ENCODE peak calls at places on chromosome 15, in eight cellular contexts. P is upper lobe of right lung, G is bronchial epithelial cell, E is HFFc6, A is stomach, L is NCI-H2081, R is IMR-90, C is T47D. B is an unnamed sample.

GRCh38 chr15:57422113-57422754 is 45.9 kb downstream of the CGNL1 start:
- DNase-seq in P (no peak), G (no peak), E (no peak), A (no peak), L (no peak), R (no peak), C (no peak), B (no peak)

GRCh38 chr15:83698294-83698693 is 44.4 kb downstream of the ADAMTSL3 start:
- DNase-seq in P (no peak), G (peak), E (no peak), A (peak), L (no peak), R (peak), C (peak), B (no peak)

GRCh38 chr15:27989428-27989827 is 109.7 kb downstream of the OCA2 start:
- DNase-seq in P (no peak), G (no peak), E (no peak), A (no peak), L (no peak), R (no peak), C (no peak), B (no peak)

GRCh38 chr15:70775160-70775559 is 11.8 kb upstream of the UACA start:
- DNase-seq in P (no peak), G (peak), E (peak), A (no peak), L (no peak), R (peak), C (no peak), B (no peak)

GRCh38 chr15:82936966-82937647 is 15.4 kb downstream of the HOMER2 start:
- DNase-seq in P (no peak), G (peak), E (no peak), A (no peak), L (no peak), R (peak), C (peak), B (no peak)

GRCh38 chr15:73225358-73226015 is 143.3 kb downstream of the HCN4 start:
- DNase-seq in P (no peak), G (peak), E (no peak), A (no peak), L (no peak), R (no peak), C (no peak), B (no peak)

GRCh38 chr15:43514241-43515057 is 3.0 kb upstream of the MAP1A start:
- DNase-seq in P (peak), G (no peak), E (no peak), A (no peak), L (no peak), R (peak), C (peak), B (no peak)

GRCh38 chr15:39171944-39172368 is 408.9 kb upstream of the THBS1 start:
- DNase-seq in P (peak), G (peak), E (peak), A (peak), L (peak), R (peak), C (peak), B (peak)

GRCh38 chr15:62417444-62417843 is 252.4 kb upstream of the C2CD4B start:
- DNase-seq in P (no peak), G (no peak), E (peak), A (no peak), L (no peak), R (peak), C (no peak), B (no peak)

GRCh38 chr15:38671003-38671382 is 106.4 kb upstream of the RASGRP1 start:
- DNase-seq in P (no peak), G (no peak), E (no peak), A (no peak), L (no peak), R (no peak), C (no peak), B (no peak)

GRCh38 chr15:74242296-74242929 is 6.3 kb downstream of the CCDC33 start:
- DNase-seq in P (no peak), G (no peak), E (peak), A (no peak), L (no peak), R (peak), C (no peak), B (no peak)

GRCh38 chr15:67024322-67024997 is 40.9 kb upstream of the SMAD3 start:
- DNase-seq in P (peak), G (peak), E (peak), A (peak), L (no peak), R (peak), C (peak), B (peak)

GRCh38 chr15:93866441-93866840 is 364.9 kb upstream of the MCTP2 start:
- DNase-seq in P (no peak), G (no peak), E (no peak), A (no peak), L (no peak), R (no peak), C (no peak), B (no peak)

B was measured in osteocyte.